ENCODE peak calls at places on chromosomes 7 and 10, in six cellular contexts. J is skeletal muscle cell, W is SK-N-SH, S is tibial artery, R is left lung, C is BE2C. H is an unnamed sample.
A peak's percentile ranks its signal among the peaks of the same experiment; 100 is the strongest.

GRCh38 chr7:137959987-137960386 is 41.9 kb downstream of the CREB3L2 start:
- DNase-seq in J (no peak), W (no peak), S (no peak), R (no peak), C (no peak), H (no peak)

GRCh38 chr10:12502526-12503274 is 153.4 kb downstream of the CAMK1D start:
- DNase-seq in J (no peak), W (no peak), S (no peak), R (no peak), C (no peak), H (no peak)

GRCh38 chr7:30920021-30920583 is 8.4 kb downstream of the AQP1 start:
- DNase-seq in J (no peak), W (peak; percentile 17), S (peak; percentile 36), R (peak; percentile 41), C (peak; percentile 5), H (no peak)

GRCh38 chr7:101017099-101017777 is 2.6 kb upstream of the MUC17 start:
- DNase-seq in J (peak; percentile 32), W (peak; percentile 82), S (peak; percentile 47), R (peak; percentile 80), C (peak; percentile 58), H (peak; percentile 31)

GRCh38 chr7:26417911-26418413 is 126.3 kb downstream of the SNX10 start:
- DNase-seq in J (no peak), W (no peak), S (no peak), R (no peak), C (no peak), H (no peak)

GRCh38 chr10:70535451-70535850 is 56.9 kb downstream of the PALD1 start:
- DNase-seq in J (no peak), W (no peak), S (no peak), R (no peak), C (no peak), H (no peak)

GRCh38 chr10:87864497-87865059 is 1.2 kb downstream of the PTEN start:
- DNase-seq in J (no peak), W (no peak), S (no peak), R (no peak), C (no peak), H (peak; percentile 47)

GRCh38 chr7:142583424-142583823 is 165.8 kb upstream of the PRSS1 start:
- DNase-seq in J (peak; percentile 69), W (peak; percentile 22), S (no peak), R (no peak), C (no peak), H (no peak)

GRCh38 chr7:1692500-1693418 is 22.7 kb downstream of the ELFN1 start:
- DNase-seq in J (no peak), W (peak; percentile 14), S (no peak), R (peak; percentile 47), C (no peak), H (no peak)

GRCh38 chr7:112199035-112199655 is 7.1 kb downstream of the DOCK4 start:
- DNase-seq in J (no peak), W (no peak), S (no peak), R (no peak), C (no peak), H (no peak)

GRCh38 chr10:98694014-98694413 is 247.3 kb upstream of the HPS1 start:
- DNase-seq in J (no peak), W (no peak), S (no peak), R (no peak), C (no peak), H (no peak)

GRCh38 chr7:70072220-70072619 is 473.9 kb downstream of the AUTS2 start:
- DNase-seq in J (peak; percentile 78), W (no peak), S (no peak), R (no peak), C (no peak), H (no peak)

GRCh38 chr10:13767721-13768178 is 181.0 kb downstream of the PRPF18 start:
- DNase-seq in J (no peak), W (no peak), S (no peak), R (no peak), C (no peak), H (no peak)

GRCh38 chr7:22372863-22373262 is 15.9 kb upstream of the RAPGEF5 start:
- DNase-seq in J (no peak), W (no peak), S (no peak), R (no peak), C (no peak), H (no peak)

GRCh38 chr10:35237766-35238512 is 98.4 kb upstream of the CCNY start:
- DNase-seq in J (no peak), W (no peak), S (no peak), R (no peak), C (no peak), H (no peak)

GRCh38 chr10:69123306-69123746 is 652 bp upstream of the VPS26A start:
- DNase-seq in J (peak; percentile 26), W (peak; percentile 72), S (no peak), R (no peak), C (peak; percentile 57), H (peak; percentile 77)

H was measured in SK-N-DZ.